ENCODE peak calls at places on chromosomes 2 and 18, in four cellular contexts. One of them, this sample, is unnamed.

GRCh38 chr18:48541026-48541746 is 2.4 kb downstream of the CTIF start:
- DNase-seq in HCT116: no peak
- DNase-seq in stomach: peak
- DNase-seq in fibroblast of lung: peak
- DNase-seq in this sample: no peak

GRCh38 chr2:166627893-166628292 is 133.8 kb upstream of the SCN7A start:
- DNase-seq in HCT116: no peak
- DNase-seq in stomach: no peak
- DNase-seq in fibroblast of lung: no peak
- DNase-seq in this sample: no peak

GRCh38 chr2:119174216-119174992 is 15.9 kb upstream of the C1QL2 start:
- DNase-seq in HCT116: peak
- DNase-seq in stomach: peak
- DNase-seq in fibroblast of lung: peak
- DNase-seq in this sample: no peak

GRCh38 chr2:235116885-235117492 is 165.2 kb downstream of the SH3BP4 start:
- DNase-seq in HCT116: peak
- DNase-seq in stomach: no peak
- DNase-seq in fibroblast of lung: peak
- DNase-seq in this sample: no peak

GRCh38 chr2:197327776-197328169 is 17.2 kb upstream of the ANKRD44 start:
- DNase-seq in HCT116: no peak
- DNase-seq in stomach: no peak
- DNase-seq in fibroblast of lung: no peak
- DNase-seq in this sample: no peak

GRCh38 chr2:105078906-105079305 is 41.0 kb downstream of the MRPS9 start:
- DNase-seq in HCT116: no peak
- DNase-seq in stomach: no peak
- DNase-seq in fibroblast of lung: no peak
- DNase-seq in this sample: no peak

GRCh38 chr2:219500135-219500534 is 1.4 kb downstream of the GMPPA start:
- DNase-seq in HCT116: no peak
- DNase-seq in stomach: no peak
- DNase-seq in fibroblast of lung: peak
- DNase-seq in this sample: no peak

GRCh38 chr18:404061-404460 is 96.4 kb downstream of the COLEC12 start:
- DNase-seq in HCT116: no peak
- DNase-seq in stomach: no peak
- DNase-seq in fibroblast of lung: no peak
- DNase-seq in this sample: no peak

GRCh38 chr18:44198296-44199284 is 482.1 kb upstream of the SETBP1 start:
- DNase-seq in HCT116: no peak
- DNase-seq in stomach: no peak
- DNase-seq in fibroblast of lung: no peak
- DNase-seq in this sample: no peak

GRCh38 chr18:71837560-71837959 is 706.6 kb downstream of the CBLN2 start:
- DNase-seq in HCT116: no peak
- DNase-seq in stomach: no peak
- DNase-seq in fibroblast of lung: no peak
- DNase-seq in this sample: no peak

GRCh38 chr2:139495851-139496250 is 715.7 kb upstream of the NXPH2 start:
- DNase-seq in HCT116: no peak
- DNase-seq in stomach: no peak
- DNase-seq in fibroblast of lung: no peak
- DNase-seq in this sample: no peak

GRCh38 chr2:200786423-200786822 is 25.3 kb upstream of the BZW1 start:
- DNase-seq in HCT116: no peak
- DNase-seq in stomach: no peak
- DNase-seq in fibroblast of lung: peak
- DNase-seq in this sample: no peak

DNA sequence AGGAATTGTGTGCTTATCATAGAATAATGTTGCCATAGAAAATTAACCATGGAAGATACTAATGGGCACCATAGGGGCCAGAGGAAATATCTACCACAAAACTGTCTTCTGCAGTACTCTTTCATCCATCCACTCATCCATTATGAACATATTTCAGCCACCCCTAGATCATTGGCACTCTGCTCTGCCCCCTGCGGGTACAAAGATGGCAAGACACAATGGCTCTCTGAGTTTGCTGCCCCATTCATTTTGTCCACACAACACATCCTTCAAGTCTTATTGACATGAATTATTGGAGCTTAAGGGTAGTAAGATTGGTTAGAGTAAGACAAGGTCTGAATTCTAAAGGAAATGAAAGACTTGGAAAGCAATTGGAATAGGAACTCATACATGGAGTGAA is 1224.7 kb upstream of the CELF4 start:
- DNase-seq in HCT116: no peak
- DNase-seq in stomach: no peak
- DNase-seq in fibroblast of lung: no peak
- DNase-seq in this sample: no peak
- TF ChIP-seq CTCF in HCT116: peak
- TF ChIP-seq CTCF in stomach: no peak
- TF ChIP-seq CTCF in fibroblast of lung: no peak
- TF ChIP-seq CTCF in this sample: peak

GRCh38 chr2:191631754-191632153 is 46.2 kb upstream of the NABP1 start:
- DNase-seq in HCT116: no peak
- DNase-seq in stomach: no peak
- DNase-seq in fibroblast of lung: peak
- DNase-seq in this sample: no peak
- H3K27ac ChIP-seq in HCT116: no peak
- H3K27ac ChIP-seq in stomach: no peak
- H3K27ac ChIP-seq in fibroblast of lung: no peak
- H3K27ac ChIP-seq in this sample: no peak

DNA sequence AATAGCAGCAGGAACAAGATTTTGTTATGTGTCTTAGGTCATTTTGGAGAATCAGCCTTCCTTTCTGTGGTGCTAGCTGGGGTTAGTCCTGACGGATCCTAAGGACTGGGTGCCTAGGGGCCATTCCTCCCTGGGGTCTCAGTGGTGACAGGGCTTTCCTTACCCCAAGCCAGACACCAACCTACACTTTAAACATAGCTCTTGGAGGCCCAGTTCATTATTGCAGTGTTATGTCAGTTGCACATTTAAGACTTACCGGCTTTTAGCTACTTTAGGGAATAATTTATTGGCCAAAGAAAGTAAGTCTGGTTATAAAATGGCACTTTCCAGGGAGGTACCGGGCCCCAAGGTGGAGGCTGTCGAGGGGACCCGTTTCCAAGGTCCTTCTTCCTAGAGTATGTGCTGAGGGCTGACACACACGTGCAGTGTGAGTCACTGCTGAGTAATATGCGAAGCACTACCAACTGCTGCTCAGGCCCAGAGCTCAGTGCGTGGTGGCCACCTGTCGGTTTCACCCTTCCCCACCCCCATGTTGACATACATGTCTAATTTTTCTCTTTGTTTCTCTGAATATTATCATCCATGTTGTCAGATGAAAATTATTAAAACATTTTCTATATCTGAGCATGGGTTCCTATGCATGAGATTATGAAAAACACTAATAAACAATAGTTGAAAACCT is 37.0 kb upstream of the GRHL1 start:
- DNase-seq in HCT116: peak
- DNase-seq in stomach: no peak
- DNase-seq in fibroblast of lung: peak
- DNase-seq in this sample: peak
- TF ChIP-seq CTCF in HCT116: peak
- TF ChIP-seq CTCF in stomach: no peak
- TF ChIP-seq CTCF in fibroblast of lung: no peak
- TF ChIP-seq CTCF in this sample: peak

GRCh38 chr2:47503481-47504070 is 100.6 kb downstream of the MSH2 start:
- DNase-seq in HCT116: no peak
- DNase-seq in stomach: no peak
- DNase-seq in fibroblast of lung: no peak
- DNase-seq in this sample: no peak
- H3K27ac ChIP-seq in HCT116: no peak
- H3K27ac ChIP-seq in stomach: no peak
- H3K27ac ChIP-seq in fibroblast of lung: no peak
- H3K27ac ChIP-seq in this sample: no peak

DNA sequence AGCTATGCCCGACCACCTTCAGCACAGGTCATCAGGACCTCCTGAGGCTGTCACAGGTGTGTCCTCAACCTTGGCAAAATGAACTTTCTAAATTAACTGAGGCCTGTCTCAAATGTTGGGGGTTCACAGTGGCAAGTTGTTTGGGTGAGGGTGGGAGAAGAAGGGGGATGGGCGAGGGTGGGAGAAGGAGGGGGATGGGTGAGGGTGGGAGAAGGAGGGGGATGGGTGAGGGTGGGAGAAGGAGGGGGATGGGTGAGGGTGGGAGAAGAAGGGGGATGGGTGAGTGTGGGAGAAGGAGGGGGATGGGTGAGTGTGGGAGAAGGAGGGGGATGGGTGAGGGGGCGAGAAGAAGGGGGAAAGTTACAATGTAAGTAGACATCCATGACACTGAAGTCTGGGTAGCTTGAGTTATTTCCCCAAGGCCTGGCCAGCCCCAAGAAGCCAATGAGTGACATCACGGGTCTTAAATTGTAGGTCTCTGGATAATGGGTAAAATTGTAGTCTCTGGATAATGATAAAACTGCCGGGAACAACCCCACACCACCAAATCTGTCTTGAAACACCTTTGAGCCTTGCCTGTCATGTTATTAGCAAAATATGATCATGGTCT is 56.3 kb downstream of the TIMM21 start:
- DNase-seq in HCT116: no peak
- DNase-seq in stomach: no peak
- DNase-seq in fibroblast of lung: no peak
- DNase-seq in this sample: no peak
- TF ChIP-seq CTCF in HCT116: no peak
- TF ChIP-seq CTCF in stomach: no peak
- TF ChIP-seq CTCF in fibroblast of lung: no peak
- TF ChIP-seq CTCF in this sample: no peak

GRCh38 chr2:33559986-33560385 is 39.1 kb downstream of the FAM98A start:
- DNase-seq in HCT116: no peak
- DNase-seq in stomach: no peak
- DNase-seq in fibroblast of lung: peak
- DNase-seq in this sample: no peak

GRCh38 chr2:33552758-33553461 is 46.2 kb downstream of the FAM98A start:
- DNase-seq in HCT116: no peak
- DNase-seq in stomach: no peak
- DNase-seq in fibroblast of lung: peak
- DNase-seq in this sample: no peak

GRCh38 chr2:33559336-33559735 is 39.8 kb downstream of the FAM98A start:
- DNase-seq in HCT116: no peak
- DNase-seq in stomach: no peak
- DNase-seq in fibroblast of lung: no peak
- DNase-seq in this sample: no peak

GRCh38 chr2:33550206-33550605 is 48.9 kb downstream of the FAM98A start:
- DNase-seq in HCT116: no peak
- DNase-seq in stomach: no peak
- DNase-seq in fibroblast of lung: no peak
- DNase-seq in this sample: no peak

GRCh38 chr2:33555681-33556080 is 43.4 kb downstream of the FAM98A start:
- DNase-seq in HCT116: no peak
- DNase-seq in stomach: no peak
- DNase-seq in fibroblast of lung: no peak
- DNase-seq in this sample: no peak
- H3K27ac ChIP-seq in HCT116: no peak
- H3K27ac ChIP-seq in stomach: peak
- H3K27ac ChIP-seq in fibroblast of lung: no peak
- H3K27ac ChIP-seq in this sample: no peak

DNA sequence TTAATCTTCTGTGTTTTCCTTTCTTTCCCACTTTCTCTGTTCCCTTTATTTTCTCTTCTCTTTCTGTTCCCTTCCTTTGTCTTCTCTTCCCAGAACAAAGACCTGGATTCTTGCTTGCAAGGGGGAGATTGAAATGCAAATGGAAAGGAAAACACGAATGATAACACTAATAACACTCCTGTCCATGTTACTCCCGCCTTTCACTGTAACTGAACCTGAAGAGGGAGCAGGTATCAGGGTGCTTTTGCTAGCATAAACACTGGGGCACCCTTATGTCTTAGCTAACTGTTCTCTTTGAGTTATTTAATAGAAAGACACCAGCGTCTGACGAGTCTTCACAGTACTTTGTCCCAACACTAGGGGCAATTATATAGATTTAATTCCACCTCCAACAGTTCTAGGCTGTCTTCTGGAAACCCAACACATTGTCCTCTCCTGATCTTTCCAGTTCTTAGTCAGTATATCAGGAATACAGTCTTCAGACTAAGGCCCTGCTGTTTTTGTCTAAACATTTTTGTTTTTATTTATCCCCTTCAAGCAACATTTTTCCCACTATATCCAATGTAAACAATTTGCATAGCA is 99.2 kb downstream of the PTPRM start:
- DNase-seq in HCT116: no peak
- DNase-seq in stomach: no peak
- DNase-seq in fibroblast of lung: no peak
- DNase-seq in this sample: no peak
- TF ChIP-seq CTCF in HCT116: no peak
- TF ChIP-seq CTCF in stomach: no peak
- TF ChIP-seq CTCF in fibroblast of lung: no peak
- TF ChIP-seq CTCF in this sample: no peak

GRCh38 chr18:21131698-21132230 is 20.2 kb upstream of the ROCK1 start:
- DNase-seq in HCT116: no peak
- DNase-seq in stomach: no peak
- DNase-seq in fibroblast of lung: no peak
- DNase-seq in this sample: no peak
- H3K27ac ChIP-seq in HCT116: no peak
- H3K27ac ChIP-seq in stomach: no peak
- H3K27ac ChIP-seq in fibroblast of lung: peak
- H3K27ac ChIP-seq in this sample: no peak

DNA sequence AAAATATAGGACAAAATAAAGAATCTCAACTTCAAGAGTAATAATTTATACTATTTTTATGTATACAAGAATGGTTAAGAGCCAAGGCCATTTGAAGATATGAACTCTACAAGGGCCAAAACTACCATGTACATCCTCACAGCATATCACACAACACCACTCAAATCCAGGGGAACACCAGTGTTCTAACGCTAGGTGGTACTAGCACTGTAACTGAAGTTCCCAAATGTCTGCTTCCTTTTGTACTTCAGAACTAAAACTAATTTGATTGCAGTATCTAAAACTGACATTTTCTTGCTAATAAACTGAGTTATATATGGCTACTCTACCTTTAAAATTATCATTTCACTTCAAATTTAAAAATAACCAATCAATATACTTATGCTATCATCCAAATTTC is 47.0 kb downstream of the REV1 start:
- DNase-seq in HCT116: no peak
- DNase-seq in stomach: no peak
- DNase-seq in fibroblast of lung: peak
- DNase-seq in this sample: no peak
- TF ChIP-seq CTCF in HCT116: no peak
- TF ChIP-seq CTCF in stomach: no peak
- TF ChIP-seq CTCF in fibroblast of lung: peak
- TF ChIP-seq CTCF in this sample: peak

GRCh38 chr2:85737961-85738360 is 15.8 kb upstream of the ATOH8 start:
- DNase-seq in HCT116: no peak
- DNase-seq in stomach: no peak
- DNase-seq in fibroblast of lung: peak
- DNase-seq in this sample: no peak
- H3K27ac ChIP-seq in HCT116: no peak
- H3K27ac ChIP-seq in stomach: peak
- H3K27ac ChIP-seq in fibroblast of lung: peak
- H3K27ac ChIP-seq in this sample: peak